ENCODE peak calls at places on chromosomes 16 and 17, in eight cellular contexts. C, W, Q, B, M, T, I and L are unnamed samples.

GRCh38 chr16:84652565-84652964 is 4.3 kb downstream of the KLHL36 start:
- DNase-seq in C (no peak), W (no peak), Q (no peak), B (no peak), M (no peak), T (no peak), I (no peak), L (no peak)

GRCh38 chr17:68592667-68593330 is 8.4 kb downstream of the FAM20A start:
- DNase-seq in C (peak), W (no peak), Q (no peak), B (no peak), M (peak), T (no peak), I (no peak), L (peak)

GRCh38 chr17:16086957-16087356 is 87.3 kb downstream of the TTC19 start:
- DNase-seq in C (no peak), W (no peak), Q (no peak), B (no peak), M (no peak), T (no peak), I (no peak), L (no peak)

GRCh38 chr17:66751771-66752170 is 83.1 kb upstream of the CACNG5 start:
- DNase-seq in C (no peak), W (no peak), Q (no peak), B (no peak), M (no peak), T (no peak), I (no peak), L (no peak)

GRCh38 chr17:34474706-34475105 is 104.7 kb upstream of the TMEM132E start:
- DNase-seq in C (no peak), W (no peak), Q (no peak), B (no peak), M (peak), T (no peak), I (no peak), L (no peak)

GRCh38 chr16:22813946-22814325 is at the start of gene HS3ST2:
- DNase-seq in C (no peak), W (peak), Q (no peak), B (no peak), M (peak), T (peak), I (no peak), L (peak)

GRCh38 chr16:48086422-48086821 is 69.4 kb downstream of the ABCC12 start:
- DNase-seq in C (no peak), W (no peak), Q (no peak), B (no peak), M (no peak), T (no peak), I (no peak), L (no peak)

GRCh38 chr17:63525190-63525946 is 2.2 kb downstream of the KCNH6 start:
- DNase-seq in C (no peak), W (no peak), Q (no peak), B (no peak), M (no peak), T (no peak), I (no peak), L (no peak)

GRCh38 chr17:1573932-1574696 is 11.5 kb upstream of the PITPNA start:
- DNase-seq in C (peak), W (peak), Q (no peak), B (peak), M (peak), T (peak), I (peak), L (peak)

GRCh38 chr17:80513892-80514291 is 30.7 kb upstream of the RPTOR start:
- DNase-seq in C (peak), W (peak), Q (no peak), B (peak), M (no peak), T (no peak), I (no peak), L (peak)

GRCh38 chr17:82275326-82275725 is 1.8 kb upstream of the CSNK1D start:
- DNase-seq in C (no peak), W (no peak), Q (no peak), B (no peak), M (no peak), T (no peak), I (no peak), L (no peak)

GRCh38 chr17:82278308-82278707 is 4.8 kb upstream of the CSNK1D start:
- DNase-seq in C (no peak), W (no peak), Q (no peak), B (no peak), M (no peak), T (no peak), I (no peak), L (no peak)

GRCh38 chr17:82278786-82279379 is 5.4 kb upstream of the CSNK1D start:
- DNase-seq in C (no peak), W (no peak), Q (no peak), B (no peak), M (no peak), T (no peak), I (no peak), L (no peak)

GRCh38 chr17:82277851-82278250 is 4.4 kb upstream of the CSNK1D start:
- DNase-seq in C (no peak), W (no peak), Q (no peak), B (no peak), M (no peak), T (no peak), I (no peak), L (no peak)

DNA sequence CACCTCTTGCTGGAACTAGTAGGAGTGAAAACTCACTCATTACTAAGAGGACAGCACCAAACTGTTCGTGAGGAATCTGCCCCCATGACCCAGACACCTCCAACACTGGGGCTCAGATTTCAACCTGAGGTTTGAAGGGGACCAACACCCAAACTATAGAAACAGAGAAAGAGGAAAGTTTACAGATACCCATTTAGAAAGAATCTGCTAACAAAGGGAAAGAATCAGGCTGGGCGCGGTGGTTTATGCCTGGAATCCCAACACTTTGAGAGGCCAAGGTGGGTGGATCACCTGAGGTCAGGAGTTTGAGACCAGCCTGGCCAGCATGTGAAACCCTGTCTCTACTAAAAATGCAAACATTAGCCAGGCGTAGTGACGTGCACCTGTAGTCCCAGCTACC is 3.5 kb upstream of the CSNK1D start:
- DNase-seq in C (no peak), W (no peak), Q (no peak), B (no peak), M (no peak), T (no peak), I (no peak), L (no peak)
- TF ChIP-seq CTCF in C (no peak), W (no peak), Q (no peak), B (no peak), M (no peak), T (no peak), I (no peak), L (no peak)

GRCh38 chr17:6290488-6291196 is 144.3 kb downstream of the AIPL1 start:
- DNase-seq in C (no peak), W (no peak), Q (no peak), B (no peak), M (no peak), T (no peak), I (no peak), L (no peak)

DNA sequence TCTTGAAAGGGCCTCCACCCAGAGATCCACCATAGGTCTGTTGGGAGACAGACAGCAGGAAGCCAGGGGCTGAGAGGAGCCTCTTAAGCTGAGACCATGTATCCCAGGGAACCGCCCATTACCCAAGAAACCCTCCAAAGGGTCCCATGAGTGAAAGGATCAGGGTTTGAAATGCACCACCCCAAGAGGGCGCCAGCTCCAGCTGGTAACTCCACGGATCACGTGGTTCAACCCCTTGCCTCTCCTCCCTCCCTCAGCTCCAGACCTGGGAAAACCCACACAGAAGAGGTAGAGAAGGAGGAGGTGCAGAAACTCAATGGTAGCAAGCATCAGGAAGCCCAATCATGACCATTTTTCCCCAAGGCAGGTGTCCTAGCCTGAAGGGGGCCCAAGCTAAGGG is 148.7 kb downstream of the AIPL1 start:
- DNase-seq in C (no peak), W (no peak), Q (no peak), B (no peak), M (peak), T (no peak), I (no peak), L (no peak)
- TF ChIP-seq CTCF in C (no peak), W (no peak), Q (no peak), B (no peak), M (peak), T (no peak), I (no peak), L (no peak)

GRCh38 chr16:58280146-58280845 is 14.5 kb downstream of the PRSS54 start:
- DNase-seq in C (no peak), W (no peak), Q (no peak), B (no peak), M (no peak), T (no peak), I (no peak), L (no peak)

GRCh38 chr16:58284021-58284420 is 10.8 kb downstream of the PRSS54 start:
- DNase-seq in C (no peak), W (no peak), Q (no peak), B (no peak), M (no peak), T (no peak), I (no peak), L (no peak)

GRCh38 chr16:58286280-58286679 is 8.5 kb downstream of the PRSS54 start:
- DNase-seq in C (no peak), W (no peak), Q (no peak), B (no peak), M (no peak), T (no peak), I (no peak), L (no peak)

GRCh38 chr16:58284488-58284887 is 10.3 kb downstream of the PRSS54 start:
- DNase-seq in C (no peak), W (no peak), Q (no peak), B (no peak), M (no peak), T (no peak), I (no peak), L (no peak)

DNA sequence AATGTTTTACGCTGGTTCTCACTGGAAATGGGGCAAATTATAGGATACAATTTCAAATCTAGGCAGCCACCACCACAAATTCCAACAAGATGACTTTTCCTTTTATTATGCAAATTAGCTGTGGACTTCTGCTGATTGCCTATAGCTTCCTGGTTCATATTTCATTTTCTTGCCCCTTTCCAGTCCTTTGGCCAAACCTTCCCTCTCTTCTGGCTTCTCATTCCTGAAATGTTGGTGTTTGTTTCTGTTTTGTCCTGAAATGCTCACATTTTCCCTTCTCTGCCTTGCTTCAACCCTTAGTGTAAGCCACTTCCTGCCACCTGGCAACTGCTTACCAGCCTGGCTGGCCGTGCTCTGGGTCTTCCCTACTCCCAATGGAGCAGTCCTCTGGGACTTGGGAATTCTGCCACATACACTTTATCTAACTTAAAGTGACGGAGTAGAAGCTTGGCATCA is 14.0 kb downstream of the PRSS54 start:
- DNase-seq in C (no peak), W (peak), Q (no peak), B (no peak), M (no peak), T (no peak), I (no peak), L (peak)
- TF ChIP-seq CTCF in C (no peak), W (no peak), Q (no peak), B (no peak), M (no peak), T (no peak), I (no peak), L (no peak)

GRCh38 chr16:24871891-24872290 is 26.1 kb downstream of the SLC5A11 start:
- DNase-seq in C (no peak), W (no peak), Q (no peak), B (no peak), M (no peak), T (no peak), I (no peak), L (no peak)
- TF ChIP-seq CTCF in C (no peak), W (no peak), Q (no peak), B (no peak), M (no peak), T (no peak), I (no peak), L (no peak)